ENCODE peak calls at places on chromosomes 3 and 15, in six cellular contexts. I is progenitor cell of endocrine pancreas, V is GM12865, M is cardiac muscle cell, E is AG04450, T is bronchial epithelial cell. Y is an unnamed sample.

GRCh38 chr15:101808201-101808600 is 3.8 kb upstream of the OR4F15 start:
- DNase-seq in I (no peak), T (no peak), V (no peak), E (peak), M (no peak), Y (no peak)

GRCh38 chr3:63582943-63583500 is 69.5 kb upstream of the SNTN start:
- DNase-seq in E (no peak), I (no peak), T (no peak), M (no peak), V (no peak), Y (no peak)

GRCh38 chr3:170724599-170724998 is 138.7 kb upstream of the SLC7A14 start:
- DNase-seq in E (no peak), T (peak), M (no peak), V (no peak), I (no peak), Y (no peak)

GRCh38 chr3:33796137-33796536 is 2.3 kb upstream of the PDCD6IP start:
- DNase-seq in E (no peak), I (no peak), V (no peak), M (no peak), T (no peak), Y (no peak)

GRCh38 chr3:107976204-107976775 is 114.5 kb downstream of the CD47 start:
- DNase-seq in T (no peak), V (no peak), E (no peak), I (no peak), M (no peak), Y (no peak)

GRCh38 chr15:52615302-52615701 is 46.5 kb upstream of the ARPP19 start:
- DNase-seq in E (no peak), I (no peak), T (no peak), V (no peak), M (no peak), Y (no peak)

GRCh38 chr3:171569571-171570132 is 109.4 kb upstream of the TNIK start:
- DNase-seq in I (no peak), E (no peak), T (no peak), M (no peak), V (no peak), Y (no peak)

GRCh38 chr15:63015618-63016017 is 26.9 kb upstream of the TPM1 start:
- DNase-seq in T (peak), I (no peak), V (peak), M (no peak), E (peak), Y (no peak)

GRCh38 chr15:26128611-26129140 is 265.5 kb upstream of the ATP10A start:
- DNase-seq in T (no peak), M (no peak), I (no peak), E (no peak), V (no peak), Y (no peak)

DNA sequence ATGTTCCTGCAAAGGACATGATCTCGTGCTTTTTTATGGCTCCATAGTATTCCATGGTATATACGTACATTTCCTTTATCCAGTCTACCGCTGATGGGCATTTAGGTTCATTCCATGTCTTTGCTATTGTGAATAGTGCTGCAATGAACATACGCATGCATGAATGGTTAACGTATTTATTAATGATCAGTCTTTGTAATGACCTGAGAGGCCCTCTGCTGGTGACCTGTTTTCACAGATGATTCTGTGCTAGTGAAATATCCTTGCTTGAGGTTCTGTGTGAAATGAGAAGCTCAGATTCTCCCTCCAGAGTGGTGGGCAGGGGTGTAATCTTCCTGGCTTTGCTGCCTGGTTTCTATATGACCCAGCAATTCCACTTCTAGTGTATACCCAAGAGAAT is 160.2 kb upstream of the RASGRP1 start:
- DNase-seq in E (no peak), M (no peak), T (no peak), I (no peak), V (no peak), Y (no peak)
- TF ChIP-seq CTCF in E (no peak), M (no peak), T (no peak), I (peak), V (no peak), Y (peak)

GRCh38 chr15:69502470-69503045 is 49.9 kb downstream of the RPLP1 start:
- DNase-seq in T (no peak), V (no peak), M (no peak), I (no peak), E (no peak), Y (no peak)
- TF ChIP-seq CTCF in T (no peak), V (peak), M (peak), I (peak), E (peak), Y (peak)

GRCh38 chr3:8607285-8608040 is 37.1 kb downstream of the SSUH2 start:
- DNase-seq in T (peak), I (peak), V (peak), M (peak), E (peak), Y (no peak)
- TF ChIP-seq CTCF in T (peak), I (peak), V (no peak), M (peak), E (peak), Y (peak)

GRCh38 chr15:70636540-70637165 is 126.7 kb downstream of the UACA start:
- DNase-seq in I (no peak), E (no peak), V (no peak), M (peak), T (no peak), Y (no peak)
- TF ChIP-seq CTCF in I (peak), E (peak), V (peak), M (peak), T (no peak), Y (no peak)

DNA sequence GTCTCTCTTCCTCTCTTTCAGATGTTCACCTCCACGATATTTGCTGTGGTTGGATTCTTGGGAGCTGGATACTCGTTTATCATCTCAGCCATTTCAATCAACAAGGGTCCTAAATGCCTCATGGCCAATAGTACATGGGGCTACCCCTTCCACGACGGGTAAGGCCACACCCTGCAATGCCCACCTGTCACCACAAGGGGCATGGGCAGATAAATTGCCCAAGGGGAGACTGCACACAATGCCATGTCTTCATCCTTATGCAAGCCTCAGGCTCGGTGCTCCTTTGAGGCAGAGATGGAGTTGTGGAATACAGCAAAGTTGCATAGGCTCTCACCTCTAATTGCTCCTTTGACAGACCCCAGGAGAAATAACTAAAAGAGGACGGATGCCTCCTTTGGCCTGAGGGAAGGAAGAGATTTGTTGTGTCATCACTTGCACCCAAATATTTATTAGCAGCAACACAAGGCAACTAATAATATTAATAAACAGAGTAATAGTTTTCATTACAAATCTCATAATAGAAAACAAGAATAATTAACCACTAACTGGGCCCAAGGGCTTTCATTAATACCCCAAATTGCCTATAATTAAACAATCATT is 13.2 kb downstream of the TM4SF4 start:
- DNase-seq in I (peak), T (no peak), V (peak), E (no peak), M (no peak), Y (no peak)
- TF ChIP-seq CTCF in I (peak), T (peak), V (peak), E (peak), M (peak), Y (peak)

GRCh38 chr3:4906107-4906621 is 73.1 kb upstream of the BHLHE40 start:
- DNase-seq in M (peak), V (peak), I (no peak), E (no peak), T (peak), Y (no peak)
- TF ChIP-seq CTCF in M (no peak), V (no peak), I (no peak), E (no peak), T (no peak), Y (no peak)

GRCh38 chr15:41115088-41115651 is 910 bp downstream of the INO80 start:
- DNase-seq in E (peak), V (peak), M (peak), T (peak), I (no peak), Y (peak)
- TF ChIP-seq CTCF in E (peak), V (no peak), M (peak), T (no peak), I (peak), Y (no peak)

DNA sequence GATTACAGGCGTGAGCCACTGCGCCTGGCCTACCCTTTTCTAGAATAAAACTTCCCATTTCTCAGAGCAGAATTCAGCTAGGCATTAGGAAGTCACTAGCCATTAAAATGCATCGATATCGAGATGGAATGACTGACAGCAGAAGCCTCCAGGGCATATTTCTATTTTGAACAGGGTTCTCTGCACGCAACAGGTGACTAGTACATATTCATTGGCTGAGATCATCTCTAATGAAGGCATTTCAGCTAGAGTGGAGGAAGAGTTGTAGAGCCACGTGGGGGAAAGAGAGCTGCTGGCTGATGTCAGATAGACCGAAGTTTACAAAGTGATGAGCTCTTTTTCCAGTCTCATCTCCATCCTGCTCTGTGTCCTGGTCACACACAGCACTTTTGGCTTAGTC is 7.5 kb downstream of the TMEM40 start:
- DNase-seq in T (peak), M (no peak), V (no peak), E (no peak), I (no peak), Y (no peak)
- TF ChIP-seq CTCF in T (no peak), M (no peak), V (no peak), E (no peak), I (no peak), Y (no peak)

DNA sequence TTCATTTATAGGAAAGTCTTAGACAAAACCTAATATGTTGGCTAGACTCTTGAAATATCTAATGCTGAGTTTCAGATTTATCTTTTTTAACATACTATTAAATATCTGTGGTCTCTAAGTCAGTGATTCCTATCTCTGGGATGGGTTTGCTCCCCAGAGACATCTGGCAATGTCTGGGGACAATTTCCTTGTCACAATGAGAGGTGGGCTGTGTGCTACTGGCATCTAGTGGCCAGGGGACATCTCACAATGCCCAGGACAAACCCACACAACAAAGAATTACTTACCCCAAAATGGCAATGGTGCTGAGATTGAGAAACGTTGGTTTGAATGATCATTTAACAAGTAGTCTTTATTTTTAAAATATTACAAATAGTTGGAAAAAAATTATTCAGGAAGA is 602.1 kb downstream of the MAGI1 start:
- DNase-seq in T (no peak), V (peak), I (no peak), E (no peak), M (peak), Y (no peak)
- TF ChIP-seq CTCF in T (peak), V (peak), I (peak), E (peak), M (peak), Y (peak)